ENCODE peak calls at places on chromosomes 1 and 21, in ten cellular contexts. One of them, this sample, is unnamed.

GRCh38 chr1:219533280-219533679 is 79.6 kb downstream of the ZC3H11B start:
- ATAC-seq in CD4-positive, alpha-beta T cell: no peak
- ATAC-seq in activated CD4-positive, alpha-beta T cell treated with anti-CD3 and anti-CD28 coated beads for 36 hours: no peak
- ATAC-seq in central memory CD8-positive, alpha-beta T cell: no peak
- ATAC-seq in K562: no peak
- ATAC-seq in Right ventricle myocardium superior: peak
- ATAC-seq in stimulated activated naive CD8-positive, alpha-beta T cell treated with anti-CD3 and anti-CD28 coated beads, Interleukin-15, amount 100 ng/mL, for 72 hours: no peak
- ATAC-seq in T-cell: no peak
- ATAC-seq in right cardiac atrium: peak
- ATAC-seq in T-helper 17 cell: no peak
- ATAC-seq in this sample: no peak

GRCh38 chr1:928825-929661 is 5.3 kb downstream of the SAMD11 start:
- ATAC-seq in CD4-positive, alpha-beta T cell: no peak
- ATAC-seq in activated CD4-positive, alpha-beta T cell treated with anti-CD3 and anti-CD28 coated beads for 36 hours: no peak
- ATAC-seq in central memory CD8-positive, alpha-beta T cell: no peak
- ATAC-seq in K562: no peak
- ATAC-seq in Right ventricle myocardium superior: no peak
- ATAC-seq in stimulated activated naive CD8-positive, alpha-beta T cell treated with anti-CD3 and anti-CD28 coated beads, Interleukin-15, amount 100 ng/mL, for 72 hours: no peak
- ATAC-seq in T-cell: no peak
- ATAC-seq in right cardiac atrium: no peak
- ATAC-seq in T-helper 17 cell: no peak
- ATAC-seq in this sample: no peak

GRCh38 chr1:70910013-70910412 is 137.6 kb downstream of the PTGER3 start:
- ATAC-seq in CD4-positive, alpha-beta T cell: no peak
- ATAC-seq in activated CD4-positive, alpha-beta T cell treated with anti-CD3 and anti-CD28 coated beads for 36 hours: peak
- ATAC-seq in central memory CD8-positive, alpha-beta T cell: no peak
- ATAC-seq in K562: peak
- ATAC-seq in Right ventricle myocardium superior: no peak
- ATAC-seq in stimulated activated naive CD8-positive, alpha-beta T cell treated with anti-CD3 and anti-CD28 coated beads, Interleukin-15, amount 100 ng/mL, for 72 hours: peak
- ATAC-seq in T-cell: no peak
- ATAC-seq in right cardiac atrium: no peak
- ATAC-seq in T-helper 17 cell: no peak
- ATAC-seq in this sample: no peak

GRCh38 chr1:197921235-197922069 is 4.3 kb downstream of the LHX9 start:
- ATAC-seq in CD4-positive, alpha-beta T cell: no peak
- ATAC-seq in activated CD4-positive, alpha-beta T cell treated with anti-CD3 and anti-CD28 coated beads for 36 hours: no peak
- ATAC-seq in central memory CD8-positive, alpha-beta T cell: no peak
- ATAC-seq in K562: no peak
- ATAC-seq in Right ventricle myocardium superior: no peak
- ATAC-seq in stimulated activated naive CD8-positive, alpha-beta T cell treated with anti-CD3 and anti-CD28 coated beads, Interleukin-15, amount 100 ng/mL, for 72 hours: no peak
- ATAC-seq in T-cell: no peak
- ATAC-seq in right cardiac atrium: no peak
- ATAC-seq in T-helper 17 cell: no peak
- ATAC-seq in this sample: no peak

GRCh38 chr1:59243544-59243943 is 53.4 kb upstream of the FGGY start:
- ATAC-seq in CD4-positive, alpha-beta T cell: no peak
- ATAC-seq in activated CD4-positive, alpha-beta T cell treated with anti-CD3 and anti-CD28 coated beads for 36 hours: no peak
- ATAC-seq in central memory CD8-positive, alpha-beta T cell: no peak
- ATAC-seq in K562: no peak
- ATAC-seq in Right ventricle myocardium superior: no peak
- ATAC-seq in stimulated activated naive CD8-positive, alpha-beta T cell treated with anti-CD3 and anti-CD28 coated beads, Interleukin-15, amount 100 ng/mL, for 72 hours: no peak
- ATAC-seq in T-cell: no peak
- ATAC-seq in right cardiac atrium: no peak
- ATAC-seq in T-helper 17 cell: no peak
- ATAC-seq in this sample: no peak

GRCh38 chr21:15005391-15005790 is 59.4 kb downstream of the NRIP1 start:
- ATAC-seq in CD4-positive, alpha-beta T cell: peak
- ATAC-seq in activated CD4-positive, alpha-beta T cell treated with anti-CD3 and anti-CD28 coated beads for 36 hours: peak
- ATAC-seq in central memory CD8-positive, alpha-beta T cell: no peak
- ATAC-seq in K562: no peak
- ATAC-seq in Right ventricle myocardium superior: peak
- ATAC-seq in stimulated activated naive CD8-positive, alpha-beta T cell treated with anti-CD3 and anti-CD28 coated beads, Interleukin-15, amount 100 ng/mL, for 72 hours: peak
- ATAC-seq in T-cell: peak
- ATAC-seq in right cardiac atrium: peak
- ATAC-seq in T-helper 17 cell: peak
- ATAC-seq in this sample: no peak

GRCh38 chr1:55257958-55258357 is 42.8 kb upstream of the USP24 start:
- ATAC-seq in CD4-positive, alpha-beta T cell: peak
- ATAC-seq in activated CD4-positive, alpha-beta T cell treated with anti-CD3 and anti-CD28 coated beads for 36 hours: peak
- ATAC-seq in central memory CD8-positive, alpha-beta T cell: peak
- ATAC-seq in K562: peak
- ATAC-seq in Right ventricle myocardium superior: no peak
- ATAC-seq in stimulated activated naive CD8-positive, alpha-beta T cell treated with anti-CD3 and anti-CD28 coated beads, Interleukin-15, amount 100 ng/mL, for 72 hours: peak
- ATAC-seq in T-cell: peak
- ATAC-seq in right cardiac atrium: no peak
- ATAC-seq in T-helper 17 cell: peak
- ATAC-seq in this sample: no peak

GRCh38 chr1:100279954-100280682 is 14.1 kb downstream of the RTCA start:
- ATAC-seq in CD4-positive, alpha-beta T cell: no peak
- ATAC-seq in activated CD4-positive, alpha-beta T cell treated with anti-CD3 and anti-CD28 coated beads for 36 hours: no peak
- ATAC-seq in central memory CD8-positive, alpha-beta T cell: no peak
- ATAC-seq in K562: no peak
- ATAC-seq in Right ventricle myocardium superior: peak
- ATAC-seq in stimulated activated naive CD8-positive, alpha-beta T cell treated with anti-CD3 and anti-CD28 coated beads, Interleukin-15, amount 100 ng/mL, for 72 hours: no peak
- ATAC-seq in T-cell: no peak
- ATAC-seq in right cardiac atrium: peak
- ATAC-seq in T-helper 17 cell: no peak
- ATAC-seq in this sample: no peak

GRCh38 chr1:6044481-6045109 is 1.1 kb upstream of the KCNAB2 start:
- ATAC-seq in CD4-positive, alpha-beta T cell: no peak
- ATAC-seq in activated CD4-positive, alpha-beta T cell treated with anti-CD3 and anti-CD28 coated beads for 36 hours: no peak
- ATAC-seq in central memory CD8-positive, alpha-beta T cell: no peak
- ATAC-seq in K562: no peak
- ATAC-seq in Right ventricle myocardium superior: no peak
- ATAC-seq in stimulated activated naive CD8-positive, alpha-beta T cell treated with anti-CD3 and anti-CD28 coated beads, Interleukin-15, amount 100 ng/mL, for 72 hours: no peak
- ATAC-seq in T-cell: no peak
- ATAC-seq in right cardiac atrium: no peak
- ATAC-seq in T-helper 17 cell: no peak
- ATAC-seq in this sample: no peak

GRCh38 chr21:42195378-42196031 is 23.4 kb upstream of the ABCG1 start:
- ATAC-seq in CD4-positive, alpha-beta T cell: no peak
- ATAC-seq in activated CD4-positive, alpha-beta T cell treated with anti-CD3 and anti-CD28 coated beads for 36 hours: no peak
- ATAC-seq in central memory CD8-positive, alpha-beta T cell: no peak
- ATAC-seq in K562: no peak
- ATAC-seq in Right ventricle myocardium superior: peak
- ATAC-seq in stimulated activated naive CD8-positive, alpha-beta T cell treated with anti-CD3 and anti-CD28 coated beads, Interleukin-15, amount 100 ng/mL, for 72 hours: peak
- ATAC-seq in T-cell: no peak
- ATAC-seq in right cardiac atrium: no peak
- ATAC-seq in T-helper 17 cell: no peak
- ATAC-seq in this sample: no peak